ENCODE peak calls at places on chromosomes 7 and 10, in seven cellular contexts. I, A, F, D, M, B and V are unnamed samples.

GRCh38 chr7:50352282-50352681 is 47.8 kb downstream of the IKZF1 start:
- DNase-seq in I (no peak), F (no peak), B (no peak), M (no peak), D (no peak), A (no peak), V (no peak)

GRCh38 chr7:18667466-18667865 is 171.9 kb downstream of the HDAC9 start:
- DNase-seq in B (no peak), F (no peak), D (no peak), M (no peak), A (peak; percentile 14), I (no peak), V (no peak)

GRCh38 chr7:139644191-139644590 is 120.7 kb downstream of the CLEC2L start:
- DNase-seq in A (no peak), B (no peak), I (no peak), D (no peak), M (no peak), F (no peak), V (no peak)

GRCh38 chr7:87474533-87475358 is 734 bp downstream of the ABCB4 start:
- DNase-seq in M (no peak), I (no peak), F (no peak), D (no peak), A (no peak), B (no peak), V (no peak)

GRCh38 chr10:110387983-110388681 is 83.4 kb upstream of the SMNDC1 start:
- DNase-seq in A (no peak), I (no peak), F (no peak), M (no peak), B (no peak), D (no peak), V (no peak)

GRCh38 chr7:128938524-128939074 is 872 bp downstream of the IRF5 start:
- DNase-seq in B (peak; percentile 65), A (no peak), I (no peak), D (no peak), M (no peak), F (peak; percentile 65), V (no peak)

GRCh38 chr7:21370283-21370982 is 57.5 kb upstream of the SP4 start:
- DNase-seq in D (no peak), A (no peak), B (no peak), I (no peak), F (no peak), M (no peak), V (no peak)

GRCh38 chr10:104209575-104210198 is 22.5 kb downstream of the CFAP43 start:
- DNase-seq in B (no peak), I (no peak), D (no peak), M (no peak), F (no peak), A (peak; percentile 51), V (no peak)

GRCh38 chr7:87435546-87435945 is 39.9 kb downstream of the ABCB4 start:
- DNase-seq in D (no peak), I (no peak), F (no peak), M (no peak), A (no peak), B (no peak), V (no peak)

GRCh38 chr10:72329290-72330058 is 25.2 kb downstream of the DNAJB12 start:
- DNase-seq in A (no peak), I (no peak), B (no peak), F (no peak), D (no peak), M (peak; percentile 66), V (no peak)

GRCh38 chr10:132168571-132169030 is 18.1 kb upstream of the DPYSL4 start:
- DNase-seq in B (no peak), D (no peak), M (no peak), F (no peak), I (no peak), A (no peak), V (no peak)

GRCh38 chr10:14838582-14839304 is 637 bp downstream of the HSPA14 start:
- DNase-seq in M (peak; percentile 30), D (peak; percentile 36), B (peak; percentile 72), F (no peak), A (peak; percentile 16), I (peak; percentile 28), V (peak; percentile 90)

GRCh38 chr10:89338717-89339116 is 10.9 kb downstream of the IFIT3 start:
- DNase-seq in A (no peak), B (no peak), F (no peak), I (no peak), D (no peak), M (no peak), V (no peak)

GRCh38 chr7:94050046-94050445 is 45.9 kb upstream of the BET1 start:
- DNase-seq in A (no peak), D (no peak), M (no peak), I (peak; percentile 20), B (no peak), F (no peak), V (no peak)

GRCh38 chr7:95205821-95206220 is 118.5 kb downstream of the PON1 start:
- DNase-seq in F (no peak), A (peak; percentile 9), D (no peak), I (no peak), B (no peak), M (no peak), V (no peak)

GRCh38 chr10:122044045-122044661 is 55.2 kb downstream of the TACC2 start:
- DNase-seq in D (peak; percentile 64), F (no peak), B (peak; percentile 89), I (no peak), M (no peak), A (no peak), V (no peak)

GRCh38 chr7:30562498-30562897 is 32.2 kb upstream of the GARS1 start:
- DNase-seq in M (no peak), A (no peak), I (no peak), D (no peak), B (no peak), F (no peak), V (no peak)

GRCh38 chr7:17142831-17143541 is 155.5 kb upstream of the AHR start:
- DNase-seq in M (no peak), I (no peak), B (no peak), D (no peak), F (no peak), A (no peak), V (no peak)

GRCh38 chr10:63376560-63377304 is 89.0 kb downstream of the JMJD1C start:
- DNase-seq in F (no peak), B (no peak), M (no peak), D (no peak), A (no peak), I (no peak), V (no peak)

GRCh38 chr10:91652364-91652763 is 19.5 kb upstream of the PPP1R3C start:
- DNase-seq in D (no peak), F (no peak), A (peak; percentile 76), I (peak; percentile 63), B (no peak), M (no peak), V (no peak)

GRCh38 chr7:154591544-154591943 is 411.4 kb downstream of the PAXIP1 start:
- DNase-seq in A (no peak), B (no peak), I (no peak), M (no peak), F (no peak), D (no peak), V (peak; percentile 37)

GRCh38 chr7:73351447-73352167 is 23.6 kb downstream of the FKBP6 start:
- DNase-seq in F (no peak), D (no peak), I (no peak), A (no peak), B (no peak), M (no peak), V (no peak)

GRCh38 chr10:123870260-123870659 is 21.3 kb downstream of the CPXM2 start:
- DNase-seq in B (no peak), I (no peak), F (no peak), A (no peak), D (no peak), M (peak; percentile 7), V (no peak)

DNA sequence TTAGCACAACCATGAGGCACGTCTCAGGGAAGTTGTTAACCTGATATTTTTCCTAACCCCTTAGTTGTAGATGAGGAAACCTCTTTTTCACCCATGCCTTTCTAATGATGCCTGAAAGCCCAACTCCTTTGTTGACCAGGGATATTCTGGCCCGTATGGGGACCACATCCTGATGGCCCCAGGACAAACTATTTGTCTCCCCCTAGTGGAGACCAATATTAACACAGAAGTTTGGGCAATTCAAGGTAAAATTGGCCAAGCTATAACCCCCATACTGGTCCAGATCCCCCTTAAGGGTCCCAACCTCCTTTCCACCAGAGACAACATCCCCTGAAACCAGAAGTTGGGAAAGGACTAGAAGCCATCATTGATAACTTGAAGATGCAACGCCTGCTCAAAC is 893.3 kb downstream of the SORCS1 start:
- DNase-seq in D (no peak), M (no peak), I (no peak), B (no peak), F (no peak), A (no peak), V (no peak)
- TF ChIP-seq CTCF in D (no peak), M (no peak), I (no peak), B (no peak), F (no peak), A (no peak), V (no peak)

GRCh38 chr10:97434055-97434454 is 8.1 kb downstream of the PGAM1 start:
- DNase-seq in F (no peak), B (no peak), I (no peak), D (no peak), M (no peak), A (no peak), V (no peak)
- TF ChIP-seq POLR2A in F (no peak), B (no peak), I (no peak), D (no peak), M (no peak), A (no peak), V (no peak)

GRCh38 chr7:44172803-44173424 is 16.3 kb downstream of the GCK start:
- DNase-seq in D (no peak), I (no peak), F (no peak), B (no peak), M (no peak), A (no peak), V (no peak)
- TF ChIP-seq CTCF in D (no peak), I (no peak), F (no peak), B (no peak), M (no peak), A (no peak), V (no peak)

GRCh38 chr7:96481831-96482230 is 159.9 kb upstream of the SLC25A13 start:
- DNase-seq in A (no peak), F (no peak), D (no peak), M (no peak), I (no peak), B (no peak), V (no peak)

GRCh38 chr7:96486681-96487080 is 164.8 kb upstream of the SLC25A13 start:
- DNase-seq in M (no peak), B (no peak), A (no peak), D (no peak), F (no peak), I (no peak), V (no peak)

GRCh38 chr7:96484091-96484490 is 162.2 kb upstream of the SLC25A13 start:
- DNase-seq in B (no peak), D (no peak), F (no peak), M (no peak), I (no peak), A (no peak), V (no peak)

GRCh38 chr7:96479015-96479645 is 157.2 kb upstream of the SLC25A13 start:
- DNase-seq in B (no peak), A (no peak), D (no peak), F (no peak), I (no peak), M (no peak), V (no peak)

DNA sequence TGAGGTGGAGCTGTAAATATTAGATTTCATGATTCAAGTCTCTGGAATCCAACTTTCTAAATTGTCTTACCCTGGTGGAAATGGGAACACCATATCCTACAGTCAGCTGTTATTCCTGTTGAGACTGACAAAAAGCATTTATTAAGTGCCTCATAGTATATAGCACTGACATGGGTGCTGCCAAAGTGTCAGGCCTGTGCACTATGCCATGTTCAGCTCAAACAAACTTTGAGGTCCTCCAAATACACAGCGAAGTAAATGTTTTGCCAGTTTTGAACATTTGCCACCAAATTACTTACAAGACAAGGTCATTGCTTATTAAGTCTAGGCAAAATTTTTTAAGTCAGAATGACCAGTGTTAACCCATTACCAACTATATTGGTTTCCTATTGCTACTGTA is 162.9 kb upstream of the SLC25A13 start:
- DNase-seq in B (no peak), D (no peak), A (no peak), I (no peak), M (no peak), F (no peak), V (no peak)
- TF ChIP-seq POLR2A in B (no peak), D (no peak), A (no peak), I (no peak), M (no peak), F (no peak), V (no peak)